ENCODE peak calls at places on chromosome 1, in nine cellular contexts. One of them, this sample, is unnamed.

GRCh38 chr1:21937372-21938121 is 437 bp upstream of the HSPG2 start:
- DNase-seq in keratinocyte: no peak
- DNase-seq in H9: peak
- DNase-seq in neural progenitor cell: peak
- DNase-seq in mesendoderm: peak
- DNase-seq in GM12878: no peak
- DNase-seq in HCT116: peak
- DNase-seq in MM.1S: peak
- DNase-seq in SK-N-SH: peak
- DNase-seq in this sample: peak

GRCh38 chr1:88618331-88618730 is 65.7 kb upstream of the PKN2 start:
- DNase-seq in keratinocyte: no peak
- DNase-seq in H9: no peak
- DNase-seq in neural progenitor cell: peak
- DNase-seq in mesendoderm: no peak
- DNase-seq in GM12878: no peak
- DNase-seq in HCT116: no peak
- DNase-seq in MM.1S: no peak
- DNase-seq in SK-N-SH: no peak
- DNase-seq in this sample: no peak

GRCh38 chr1:204475651-204476432 is 18.8 kb downstream of the PIK3C2B start:
- DNase-seq in keratinocyte: no peak
- DNase-seq in H9: no peak
- DNase-seq in neural progenitor cell: no peak
- DNase-seq in mesendoderm: no peak
- DNase-seq in GM12878: no peak
- DNase-seq in HCT116: no peak
- DNase-seq in MM.1S: no peak
- DNase-seq in SK-N-SH: no peak
- DNase-seq in this sample: no peak

GRCh38 chr1:9391620-9392019 is 98.9 kb downstream of the SPSB1 start:
- DNase-seq in keratinocyte: no peak
- DNase-seq in H9: no peak
- DNase-seq in neural progenitor cell: no peak
- DNase-seq in mesendoderm: no peak
- DNase-seq in GM12878: no peak
- DNase-seq in HCT116: no peak
- DNase-seq in MM.1S: no peak
- DNase-seq in SK-N-SH: no peak
- DNase-seq in this sample: no peak

GRCh38 chr1:235199441-235199840 is 38.4 kb upstream of the RBM34 start:
- DNase-seq in keratinocyte: no peak
- DNase-seq in H9: peak
- DNase-seq in neural progenitor cell: peak
- DNase-seq in mesendoderm: peak
- DNase-seq in GM12878: no peak
- DNase-seq in HCT116: no peak
- DNase-seq in MM.1S: no peak
- DNase-seq in SK-N-SH: peak
- DNase-seq in this sample: no peak

GRCh38 chr1:32774950-32775634 is 42.1 kb downstream of the YARS1 start:
- DNase-seq in keratinocyte: no peak
- DNase-seq in H9: no peak
- DNase-seq in neural progenitor cell: no peak
- DNase-seq in mesendoderm: peak
- DNase-seq in GM12878: no peak
- DNase-seq in HCT116: no peak
- DNase-seq in MM.1S: no peak
- DNase-seq in SK-N-SH: peak
- DNase-seq in this sample: no peak

GRCh38 chr1:184656221-184656620 is 98.4 kb downstream of the EDEM3 start:
- DNase-seq in keratinocyte: no peak
- DNase-seq in H9: no peak
- DNase-seq in neural progenitor cell: no peak
- DNase-seq in mesendoderm: no peak
- DNase-seq in GM12878: no peak
- DNase-seq in HCT116: no peak
- DNase-seq in MM.1S: no peak
- DNase-seq in SK-N-SH: no peak
- DNase-seq in this sample: no peak

GRCh38 chr1:158930504-158930903 is 848 bp upstream of the PYHIN1 start:
- DNase-seq in keratinocyte: no peak
- DNase-seq in H9: no peak
- DNase-seq in neural progenitor cell: no peak
- DNase-seq in mesendoderm: no peak
- DNase-seq in GM12878: no peak
- DNase-seq in HCT116: no peak
- DNase-seq in MM.1S: no peak
- DNase-seq in SK-N-SH: no peak
- DNase-seq in this sample: no peak

GRCh38 chr1:3740038-3740437 is 12.2 kb upstream of the CCDC27 start:
- DNase-seq in keratinocyte: no peak
- DNase-seq in H9: no peak
- DNase-seq in neural progenitor cell: no peak
- DNase-seq in mesendoderm: no peak
- DNase-seq in GM12878: no peak
- DNase-seq in HCT116: no peak
- DNase-seq in MM.1S: no peak
- DNase-seq in SK-N-SH: no peak
- DNase-seq in this sample: no peak

GRCh38 chr1:230108580-230108979 is 41.5 kb downstream of the GALNT2 start:
- DNase-seq in keratinocyte: no peak
- DNase-seq in H9: no peak
- DNase-seq in neural progenitor cell: no peak
- DNase-seq in mesendoderm: no peak
- DNase-seq in GM12878: no peak
- DNase-seq in HCT116: no peak
- DNase-seq in MM.1S: no peak
- DNase-seq in SK-N-SH: no peak
- DNase-seq in this sample: no peak

GRCh38 chr1:213457097-213457680 is 406.1 kb downstream of the RPS6KC1 start:
- DNase-seq in keratinocyte: no peak
- DNase-seq in H9: no peak
- DNase-seq in neural progenitor cell: no peak
- DNase-seq in mesendoderm: no peak
- DNase-seq in GM12878: no peak
- DNase-seq in HCT116: no peak
- DNase-seq in MM.1S: no peak
- DNase-seq in SK-N-SH: no peak
- DNase-seq in this sample: no peak

GRCh38 chr1:6251681-6252373 is 7.8 kb downstream of the HES3 start:
- DNase-seq in keratinocyte: no peak
- DNase-seq in H9: no peak
- DNase-seq in neural progenitor cell: no peak
- DNase-seq in mesendoderm: no peak
- DNase-seq in GM12878: no peak
- DNase-seq in HCT116: no peak
- DNase-seq in MM.1S: no peak
- DNase-seq in SK-N-SH: no peak
- DNase-seq in this sample: no peak

GRCh38 chr1:154972517-154973343 is 1.8 kb upstream of the CKS1B start:
- DNase-seq in keratinocyte: peak
- DNase-seq in H9: peak
- DNase-seq in neural progenitor cell: peak
- DNase-seq in mesendoderm: peak
- DNase-seq in GM12878: no peak
- DNase-seq in HCT116: peak
- DNase-seq in MM.1S: no peak
- DNase-seq in SK-N-SH: no peak
- DNase-seq in this sample: peak

GRCh38 chr1:6466751-6467150 is 778 bp upstream of the TNFRSF25 start:
- DNase-seq in keratinocyte: no peak
- DNase-seq in H9: no peak
- DNase-seq in neural progenitor cell: no peak
- DNase-seq in mesendoderm: no peak
- DNase-seq in GM12878: no peak
- DNase-seq in HCT116: no peak
- DNase-seq in MM.1S: no peak
- DNase-seq in SK-N-SH: no peak
- DNase-seq in this sample: no peak

GRCh38 chr1:38009088-38009840 is 3.3 kb upstream of the UTP11 start:
- DNase-seq in keratinocyte: no peak
- DNase-seq in H9: no peak
- DNase-seq in neural progenitor cell: peak
- DNase-seq in mesendoderm: peak
- DNase-seq in GM12878: no peak
- DNase-seq in HCT116: no peak
- DNase-seq in MM.1S: no peak
- DNase-seq in SK-N-SH: no peak
- DNase-seq in this sample: no peak

GRCh38 chr1:204971700-204972336 is 71.2 kb upstream of the CNTN2 start:
- DNase-seq in keratinocyte: peak
- DNase-seq in H9: no peak
- DNase-seq in neural progenitor cell: no peak
- DNase-seq in mesendoderm: peak
- DNase-seq in GM12878: no peak
- DNase-seq in HCT116: no peak
- DNase-seq in MM.1S: no peak
- DNase-seq in SK-N-SH: no peak
- DNase-seq in this sample: no peak

GRCh38 chr1:29739176-29739575 is 502.9 kb downstream of the PTPRU start:
- DNase-seq in keratinocyte: no peak
- DNase-seq in H9: no peak
- DNase-seq in neural progenitor cell: no peak
- DNase-seq in mesendoderm: no peak
- DNase-seq in GM12878: no peak
- DNase-seq in HCT116: no peak
- DNase-seq in MM.1S: no peak
- DNase-seq in SK-N-SH: no peak
- DNase-seq in this sample: no peak

GRCh38 chr1:2380816-2381591 is 10.3 kb downstream of the MORN1 start:
- DNase-seq in keratinocyte: no peak
- DNase-seq in H9: no peak
- DNase-seq in neural progenitor cell: no peak
- DNase-seq in mesendoderm: no peak
- DNase-seq in GM12878: no peak
- DNase-seq in HCT116: no peak
- DNase-seq in MM.1S: no peak
- DNase-seq in SK-N-SH: no peak
- DNase-seq in this sample: no peak
- H3K9ac ChIP-seq in keratinocyte: no peak
- H3K9ac ChIP-seq in H9: no peak
- H3K9ac ChIP-seq in neural progenitor cell: no peak
- H3K9ac ChIP-seq in mesendoderm: no peak
- H3K9ac ChIP-seq in GM12878: no peak
- H3K9ac ChIP-seq in HCT116: no peak
- H3K9ac ChIP-seq in MM.1S: no peak
- H3K9ac ChIP-seq in SK-N-SH: no peak
- H3K9ac ChIP-seq in this sample: no peak

GRCh38 chr1:165852896-165853295 is 25.5 kb downstream of the UCK2 start:
- DNase-seq in keratinocyte: no peak
- DNase-seq in H9: no peak
- DNase-seq in neural progenitor cell: no peak
- DNase-seq in mesendoderm: no peak
- DNase-seq in GM12878: no peak
- DNase-seq in HCT116: no peak
- DNase-seq in MM.1S: no peak
- DNase-seq in SK-N-SH: no peak
- DNase-seq in this sample: no peak
- H3K9ac ChIP-seq in keratinocyte: no peak
- H3K9ac ChIP-seq in H9: no peak
- H3K9ac ChIP-seq in neural progenitor cell: no peak
- H3K9ac ChIP-seq in mesendoderm: no peak
- H3K9ac ChIP-seq in GM12878: no peak
- H3K9ac ChIP-seq in HCT116: no peak
- H3K9ac ChIP-seq in MM.1S: no peak
- H3K9ac ChIP-seq in SK-N-SH: no peak
- H3K9ac ChIP-seq in this sample: no peak

GRCh38 chr1:22949807-22950462 is 22.7 kb downstream of the LACTBL1 start:
- DNase-seq in keratinocyte: no peak
- DNase-seq in H9: no peak
- DNase-seq in neural progenitor cell: no peak
- DNase-seq in mesendoderm: no peak
- DNase-seq in GM12878: no peak
- DNase-seq in HCT116: no peak
- DNase-seq in MM.1S: no peak
- DNase-seq in SK-N-SH: no peak
- DNase-seq in this sample: no peak

GRCh38 chr1:22957066-22957465 is 15.6 kb downstream of the LACTBL1 start:
- DNase-seq in keratinocyte: no peak
- DNase-seq in H9: no peak
- DNase-seq in neural progenitor cell: no peak
- DNase-seq in mesendoderm: no peak
- DNase-seq in GM12878: no peak
- DNase-seq in HCT116: no peak
- DNase-seq in MM.1S: no peak
- DNase-seq in SK-N-SH: no peak
- DNase-seq in this sample: no peak

GRCh38 chr1:22955146-22955545 is 17.5 kb downstream of the LACTBL1 start:
- DNase-seq in keratinocyte: no peak
- DNase-seq in H9: no peak
- DNase-seq in neural progenitor cell: no peak
- DNase-seq in mesendoderm: no peak
- DNase-seq in GM12878: no peak
- DNase-seq in HCT116: no peak
- DNase-seq in MM.1S: no peak
- DNase-seq in SK-N-SH: no peak
- DNase-seq in this sample: no peak

GRCh38 chr1:22952694-22953391 is 19.8 kb downstream of the LACTBL1 start:
- DNase-seq in keratinocyte: no peak
- DNase-seq in H9: peak
- DNase-seq in neural progenitor cell: no peak
- DNase-seq in mesendoderm: no peak
- DNase-seq in GM12878: no peak
- DNase-seq in HCT116: no peak
- DNase-seq in MM.1S: no peak
- DNase-seq in SK-N-SH: peak
- DNase-seq in this sample: no peak

GRCh38 chr1:22953392-22954141 is 19.1 kb downstream of the LACTBL1 start:
- DNase-seq in keratinocyte: no peak
- DNase-seq in H9: peak
- DNase-seq in neural progenitor cell: no peak
- DNase-seq in mesendoderm: no peak
- DNase-seq in GM12878: no peak
- DNase-seq in HCT116: no peak
- DNase-seq in MM.1S: no peak
- DNase-seq in SK-N-SH: no peak
- DNase-seq in this sample: no peak
- H3K9ac ChIP-seq in keratinocyte: no peak
- H3K9ac ChIP-seq in H9: no peak
- H3K9ac ChIP-seq in neural progenitor cell: no peak
- H3K9ac ChIP-seq in mesendoderm: no peak
- H3K9ac ChIP-seq in GM12878: no peak
- H3K9ac ChIP-seq in HCT116: no peak
- H3K9ac ChIP-seq in MM.1S: no peak
- H3K9ac ChIP-seq in SK-N-SH: no peak
- H3K9ac ChIP-seq in this sample: no peak

DNA sequence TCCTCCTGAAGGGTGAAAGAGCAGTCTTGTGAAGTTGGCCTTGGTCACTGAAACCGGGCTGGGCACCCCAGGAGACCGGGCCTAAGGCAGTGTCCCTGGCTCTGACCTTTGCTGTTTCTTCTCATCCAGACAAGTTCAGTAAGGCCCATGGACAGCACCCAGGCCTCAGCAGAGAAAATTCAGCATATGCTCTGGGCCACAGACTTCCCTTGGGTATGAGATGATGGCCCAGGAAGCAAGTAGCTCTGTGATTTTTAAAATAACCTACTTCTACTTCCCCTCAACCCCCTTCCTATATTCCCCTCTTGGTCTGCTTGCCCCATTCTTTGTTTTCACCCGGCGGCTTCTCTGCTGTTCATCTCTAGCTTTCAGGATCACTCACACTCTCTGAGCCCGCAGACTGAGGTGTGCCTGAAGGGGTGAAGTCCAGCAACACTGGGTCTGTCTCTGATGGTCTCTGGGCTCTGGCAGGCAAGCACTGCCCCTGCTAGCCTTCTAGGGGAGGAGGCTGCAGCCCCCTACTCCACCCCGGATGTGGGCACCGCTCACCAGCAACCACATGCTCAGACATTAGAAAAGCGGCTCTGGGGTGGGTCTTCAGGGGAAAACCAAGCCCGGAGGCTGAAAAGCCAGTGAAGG is 2.9 kb upstream of the GPR25 start:
- DNase-seq in keratinocyte: no peak
- DNase-seq in H9: no peak
- DNase-seq in neural progenitor cell: no peak
- DNase-seq in mesendoderm: no peak
- DNase-seq in GM12878: peak
- DNase-seq in HCT116: no peak
- DNase-seq in MM.1S: no peak
- DNase-seq in SK-N-SH: no peak
- DNase-seq in this sample: no peak
- H3K9ac ChIP-seq in keratinocyte: no peak
- H3K9ac ChIP-seq in H9: no peak
- H3K9ac ChIP-seq in neural progenitor cell: no peak
- H3K9ac ChIP-seq in mesendoderm: no peak
- H3K9ac ChIP-seq in GM12878: peak
- H3K9ac ChIP-seq in HCT116: no peak
- H3K9ac ChIP-seq in MM.1S: no peak
- H3K9ac ChIP-seq in SK-N-SH: no peak
- H3K9ac ChIP-seq in this sample: no peak

This sample was measured in colonic mucosa.